ENCODE peak calls at places on chromosomes 11 and 22, in four cellular contexts. M, X, P and D are unnamed samples.

GRCh38 chr22:38834991-38835390 is 8.8 kb downstream of the NPTXR start:
- DNase-seq in P (no peak), M (no peak), X (no peak), D (no peak)

GRCh38 chr11:35893796-35894475 is 49.9 kb upstream of the LDLRAD3 start:
- DNase-seq in M (no peak), X (no peak), P (no peak), D (peak; percentile 4)

GRCh38 chr11:15289718-15290117 is 175.0 kb downstream of the INSC start:
- DNase-seq in X (no peak), P (no peak), M (no peak), D (no peak)

GRCh38 chr22:24118689-24119384 is 62.5 kb upstream of the SUSD2 start:
- DNase-seq in P (no peak), M (peak; percentile 77), X (no peak), D (no peak)

GRCh38 chr11:87851234-87851633 is 324.0 kb downstream of the RAB38 start:
- DNase-seq in M (no peak), P (no peak), X (peak; percentile 7), D (peak; percentile 92)

GRCh38 chr11:34052036-34052607 is 591 bp downstream of the CAPRIN1 start:
- DNase-seq in X (peak; percentile 82), M (peak; percentile 95), P (peak; percentile 79), D (no peak)

GRCh38 chr11:110907629-110908028 is 195.4 kb upstream of the ARHGAP20 start:
- DNase-seq in X (peak; percentile 90), P (no peak), M (no peak), D (peak; percentile 88)

GRCh38 chr11:61922539-61922938 is 5.2 kb upstream of the RAB3IL1 start:
- DNase-seq in M (peak; percentile 89), P (no peak), X (peak; percentile 11), D (peak; percentile 57)

GRCh38 chr11:45982656-45983470 is 60.4 kb downstream of the LARGE2 start:
- DNase-seq in M (peak; percentile 40), P (peak; percentile 5), X (peak; percentile 86), D (peak; percentile 55)

GRCh38 chr11:130042093-130042591 is 27.6 kb upstream of the APLP2 start:
- DNase-seq in P (no peak), M (no peak), X (peak; percentile 92), D (peak; percentile 71)

GRCh38 chr11:113730887-113731726 is 25.0 kb upstream of the TMPRSS5 start:
- DNase-seq in X (peak; percentile 67), P (no peak), M (no peak), D (peak; percentile 9)

GRCh38 chr11:28488336-28488735 is 380.1 kb downstream of the METTL15 start:
- DNase-seq in P (no peak), X (no peak), M (no peak), D (no peak)

GRCh38 chr11:2266586-2267305 is 3.6 kb downstream of the ASCL2 start:
- DNase-seq in P (no peak), M (no peak), X (no peak), D (no peak)

GRCh38 chr11:116913000-116913399 is 75.6 kb upstream of the APOA1 start:
- DNase-seq in M (no peak), P (no peak), X (peak; percentile 61), D (peak; percentile 34)

GRCh38 chr11:396948-397548 is 3.0 kb downstream of the PKP3 start:
- DNase-seq in M (peak; percentile 74), P (no peak), X (peak; percentile 68), D (no peak)

GRCh38 chr22:46107753-46108563 is 42.4 kb upstream of the PPARA start:
- DNase-seq in X (no peak), P (no peak), M (no peak), D (no peak)

GRCh38 chr11:71977743-71978418 is 20.8 kb upstream of the IL18BP start:
- DNase-seq in X (peak; percentile 49), P (peak; percentile 34), M (no peak), D (no peak)

GRCh38 chr11:12724301-12725046 is 50.3 kb downstream of the TEAD1 start:
- DNase-seq in P (no peak), M (peak; percentile 86), X (peak; percentile 97), D (peak; percentile 73)

GRCh38 chr22:48553119-48553518 is 1274.6 kb downstream of the BRD1 start:
- DNase-seq in M (no peak), X (no peak), P (no peak), D (no peak)

GRCh38 chr22:41482319-41482935 is 13.5 kb downstream of the ACO2 start:
- DNase-seq in P (no peak), M (no peak), X (peak; percentile 11), D (no peak)

GRCh38 chr11:267491-267994 is 10.7 kb upstream of the NLRP6 start:
- DNase-seq in M (peak; percentile 47), X (no peak), P (no peak), D (no peak)

GRCh38 chr22:44024288-44024908 is at the start of gene PARVB:
- DNase-seq in M (peak; percentile 55), X (no peak), P (peak; percentile 20), D (no peak)

GRCh38 chr11:102727890-102728289 is 3.1 kb upstream of the MMP8 start:
- DNase-seq in X (peak; percentile 41), P (no peak), M (no peak), D (no peak)

GRCh38 chr22:36299911-36300310 is 47.0 kb downstream of the APOL1 start:
- DNase-seq in P (no peak), X (no peak), M (no peak), D (no peak)

GRCh38 chr11:75737314-75737713 is 19.7 kb downstream of the MOGAT2 start:
- DNase-seq in P (no peak), X (no peak), M (no peak), D (no peak)

GRCh38 chr22:50027639-50028537 is 15.3 kb upstream of the IL17REL start:
- DNase-seq in X (no peak), M (no peak), P (no peak), D (peak; percentile 9)

GRCh38 chr11:101128571-101129202 is 926 bp downstream of the PGR start:
- DNase-seq in X (no peak), P (no peak), M (peak; percentile 23), D (no peak)

GRCh38 chr22:23402275-23403151 is 177.6 kb downstream of the IGLL1 start:
- DNase-seq in P (no peak), M (peak; percentile 64), X (peak; percentile 28), D (no peak)

GRCh38 chr22:50726643-50727340 is 11.2 kb upstream of the ACR start:
- DNase-seq in X (no peak), M (peak; percentile 8), P (no peak), D (no peak)